ENCODE peak calls at places on chromosomes 7 and 10, in six cellular contexts. O is K562, M is GM12878, V is H1, J is HepG2, S is GM12892. H is an unnamed sample.

GRCh38 chr7:108407674-108408073 is 48.6 kb downstream of the NRCAM start:
- DNase-seq in O (no peak), M (no peak), V (no peak), J (no peak), S (no peak), H (no peak)

GRCh38 chr10:126216221-126216701 is 172.0 kb downstream of the ADAM12 start:
- DNase-seq in O (no peak), M (no peak), V (no peak), J (no peak), S (no peak), H (no peak)

GRCh38 chr10:84743483-84743882 is 415.1 kb downstream of the CCSER2 start:
- DNase-seq in O (no peak), M (no peak), V (no peak), J (peak), S (no peak), H (no peak)

GRCh38 chr7:30116771-30117170 is 18.0 kb upstream of the MTURN start:
- DNase-seq in O (no peak), M (no peak), V (no peak), J (no peak), S (no peak), H (no peak)

GRCh38 chr7:106190589-106191330 is 78.6 kb upstream of the SYPL1 start:
- DNase-seq in O (no peak), M (no peak), V (no peak), J (no peak), S (no peak), H (no peak)

GRCh38 chr10:110206988-110207804 is at the start of gene MXI1:
- DNase-seq in O (peak), M (no peak), V (peak), J (peak), S (peak), H (peak)

GRCh38 chr7:110418651-110419270 is 672.2 kb upstream of the LRRN3 start:
- DNase-seq in O (no peak), M (no peak), V (no peak), J (no peak), S (no peak), H (no peak)

GRCh38 chr7:101273126-101273525 is 28.2 kb upstream of the FIS1 start:
- DNase-seq in O (no peak), M (no peak), V (no peak), J (no peak), S (no peak), H (no peak)

GRCh38 chr10:26455567-26456315 is 17.6 kb downstream of the APBB1IP start:
- DNase-seq in O (no peak), M (no peak), V (no peak), J (no peak), S (no peak), H (no peak)

GRCh38 chr10:78657622-78658165 is 411.1 kb upstream of the ZMIZ1 start:
- DNase-seq in O (peak), M (no peak), V (peak), J (peak), S (peak), H (peak)

GRCh38 chr10:110372656-110373055 is 67.9 kb upstream of the SMNDC1 start:
- DNase-seq in O (no peak), M (no peak), V (no peak), J (no peak), S (no peak), H (no peak)

GRCh38 chr7:82542665-82543064 is 99.1 kb upstream of the CACNA2D1 start:
- DNase-seq in O (no peak), M (no peak), V (no peak), J (no peak), S (no peak), H (no peak)

GRCh38 chr10:119505588-119506315 is 36.8 kb downstream of the RGS10 start:
- DNase-seq in O (no peak), M (no peak), V (no peak), J (no peak), S (no peak), H (no peak)

GRCh38 chr10:97921581-97922377 is 72.1 kb downstream of the GOLGA7B start:
- DNase-seq in O (no peak), M (no peak), V (no peak), J (no peak), S (no peak), H (no peak)

GRCh38 chr7:115340828-115341227 is 418.9 kb downstream of the MDFIC start:
- DNase-seq in O (no peak), M (no peak), V (no peak), J (no peak), S (no peak), H (no peak)

GRCh38 chr7:130421685-130422084 is 19.1 kb downstream of the CEP41 start:
- DNase-seq in O (no peak), M (no peak), V (no peak), J (no peak), S (no peak), H (no peak)

GRCh38 chr7:3510101-3511020 is 209.3 kb downstream of the SDK1 start:
- DNase-seq in O (no peak), M (no peak), V (no peak), J (no peak), S (no peak), H (no peak)

GRCh38 chr7:5170251-5170650 is 19.8 kb upstream of the WIPI2 start:
- DNase-seq in O (no peak), M (no peak), V (no peak), J (no peak), S (no peak), H (no peak)

GRCh38 chr10:7424315-7424714 is 13.5 kb upstream of the SFMBT2 start:
- DNase-seq in O (no peak), M (no peak), V (peak), J (no peak), S (no peak), H (no peak)

DNA sequence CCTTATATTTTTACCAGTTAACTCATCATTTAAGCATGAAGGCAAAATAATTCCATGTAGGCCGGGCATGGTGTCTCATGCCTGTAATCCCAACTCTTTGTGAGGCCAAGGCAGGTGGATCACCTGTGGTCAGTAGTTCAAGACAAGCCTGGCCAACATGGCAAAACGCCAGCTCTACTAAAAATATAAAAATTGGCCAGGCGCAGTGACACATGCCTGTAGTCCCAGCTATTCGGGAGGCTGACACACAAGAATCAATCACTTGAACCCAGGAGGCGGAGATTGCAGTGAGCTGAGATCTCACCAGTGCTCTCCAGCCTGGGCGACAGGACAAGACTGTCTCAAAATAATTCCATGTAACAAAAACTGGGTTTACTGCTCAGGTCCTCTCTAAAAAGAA is 18.3 kb downstream of the HNRNPA2B1 start:
- DNase-seq in O (no peak), M (no peak), V (no peak), J (no peak), S (no peak), H (no peak)
- TF ChIP-seq POLR2A in O (no peak), M (no peak), V (no peak), J (no peak), S (no peak), H (peak)

GRCh38 chr7:100118388-100119074 is 627 bp downstream of the TAF6 start:
- DNase-seq in O (no peak), M (no peak), V (no peak), J (no peak), S (no peak), H (no peak)
- TF ChIP-seq TAF1 in O (no peak), M (no peak), V (no peak), J (no peak), S (no peak), H (no peak)

DNA sequence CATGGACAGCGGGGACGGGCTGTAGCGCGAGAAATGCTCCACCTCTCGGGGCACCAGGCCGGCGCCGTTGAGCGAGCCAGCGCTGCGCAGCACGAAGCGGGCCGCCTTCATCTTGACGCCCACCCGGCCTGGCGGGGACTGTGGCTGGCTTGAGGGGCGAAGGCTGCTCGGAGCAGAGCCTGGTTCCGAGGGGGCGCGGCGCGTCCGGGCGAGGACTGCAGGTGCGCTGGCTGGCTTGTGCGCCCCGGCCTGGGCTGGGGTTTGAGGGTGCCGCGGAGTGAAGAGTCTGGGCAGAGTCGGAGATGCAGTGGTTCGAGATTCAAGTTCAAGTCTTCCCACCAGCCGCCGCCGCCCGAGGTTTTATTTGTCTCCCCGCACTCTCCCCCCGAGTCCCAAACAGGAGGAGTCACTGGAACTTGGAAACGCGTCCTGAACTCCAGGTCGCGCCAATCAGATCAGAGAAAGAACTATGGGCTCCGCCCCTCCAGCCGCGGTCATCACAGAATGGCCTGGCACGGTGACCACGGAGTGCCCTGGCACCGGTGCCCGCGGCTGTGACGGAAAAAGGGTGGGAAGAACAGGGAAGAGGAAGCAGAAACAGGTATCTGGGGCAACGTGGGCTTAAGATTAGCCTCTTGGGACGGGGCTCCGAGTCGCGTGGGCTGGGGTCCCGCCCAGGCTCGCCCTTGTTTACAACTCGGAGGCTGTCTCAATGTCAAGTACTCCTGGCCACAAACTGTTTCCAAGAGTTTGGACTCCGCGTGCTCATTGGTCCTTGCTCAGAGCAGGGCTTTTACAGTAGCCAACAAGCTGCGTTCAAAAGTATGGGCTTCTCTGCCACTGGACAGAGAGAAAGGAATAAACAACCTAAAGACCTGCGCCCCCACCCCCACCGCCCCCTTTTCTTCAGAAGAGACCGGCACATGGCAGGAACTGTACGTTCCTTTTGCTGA is at the start of gene PDK4:
- DNase-seq in O (peak), M (no peak), V (peak), J (no peak), S (no peak), H (no peak)
- TF ChIP-seq POLR2A in O (no peak), M (no peak), V (no peak), J (no peak), S (no peak), H (no peak)

GRCh38 chr7:91947948-91948347 is 7.3 kb downstream of the AKAP9 start:
- DNase-seq in O (no peak), M (no peak), V (no peak), J (no peak), S (no peak), H (no peak)
- TF ChIP-seq TAF1 in O (no peak), M (no peak), V (no peak), J (no peak), S (no peak), H (no peak)

GRCh38 chr10:73246783-73247508 is at the start of gene DNAJC9:
- DNase-seq in O (peak), M (peak), V (peak), J (peak), S (peak), H (peak)
- TF ChIP-seq POLR2A in O (peak), M (peak), V (peak), J (peak), S (peak), H (peak)

GRCh38 chr7:81150951-81151361 is 232.1 kb upstream of the SEMA3C start:
- DNase-seq in O (no peak), M (no peak), V (no peak), J (peak), S (no peak), H (no peak)
- TF ChIP-seq TAF1 in O (no peak), M (no peak), V (no peak), J (no peak), S (no peak), H (no peak)